ENCODE peak calls at places on chromosomes 6 and 20, in five cellular contexts. U, F, M, T and L are unnamed samples.

GRCh38 chr6:16399198-16399597 is 160.8 kb downstream of the GMPR start:
- DNase-seq in U (no peak), F (no peak), M (no peak), T (no peak), L (no peak)

GRCh38 chr20:23097636-23098580 is 11.8 kb upstream of the CD93 start:
- DNase-seq in U (no peak), F (no peak), M (no peak), T (no peak), L (no peak)

GRCh38 chr6:170584954-170585498 is 589 bp upstream of the PDCD2 start:
- DNase-seq in U (no peak), F (peak), M (no peak), T (peak), L (no peak)

GRCh38 chr20:44075191-44075949 is 111.6 kb downstream of the JPH2 start:
- DNase-seq in U (no peak), F (no peak), M (no peak), T (no peak), L (no peak)

GRCh38 chr6:30687659-30688431 is 1.4 kb upstream of the PPP1R18 start:
- DNase-seq in U (peak), F (no peak), M (no peak), T (peak), L (no peak)

GRCh38 chr6:26033942-26034354 is 53.3 kb upstream of the HFE start:
- DNase-seq in U (no peak), F (no peak), M (no peak), T (no peak), L (peak)

GRCh38 chr6:33259032-33259431 is 12.6 kb downstream of the VPS52 start:
- DNase-seq in U (no peak), F (no peak), M (no peak), T (peak), L (no peak)

GRCh38 chr6:45966797-45967196 is 48.9 kb downstream of the CLIC5 start:
- DNase-seq in U (no peak), F (no peak), M (no peak), T (no peak), L (no peak)

GRCh38 chr6:151054304-151054703 is 185.5 kb upstream of the AKAP12 start:
- DNase-seq in U (peak), F (peak), M (no peak), T (no peak), L (no peak)

GRCh38 chr6:164130151-164130550 is 715.6 kb downstream of the QKI start:
- DNase-seq in U (no peak), F (no peak), M (no peak), T (no peak), L (no peak)

GRCh38 chr20:54100563-54100962 is 30.2 kb upstream of the BCAS1 start:
- DNase-seq in U (no peak), F (no peak), M (no peak), T (no peak), L (no peak)

GRCh38 chr6:25027221-25027916 is 91.6 kb upstream of the RIPOR2 start:
- DNase-seq in U (no peak), F (no peak), M (no peak), T (no peak), L (peak)

GRCh38 chr6:99013661-99014458 is 66.1 kb upstream of the FBXL4 start:
- DNase-seq in U (no peak), F (no peak), M (no peak), T (no peak), L (no peak)

GRCh38 chr6:21665436-21666199 is 72.1 kb downstream of the SOX4 start:
- DNase-seq in U (no peak), F (peak), M (no peak), T (no peak), L (no peak)

GRCh38 chr20:63082308-63082938 is 75.7 kb upstream of the BHLHE23 start:
- DNase-seq in U (no peak), F (no peak), M (peak), T (peak), L (peak)

GRCh38 chr6:42727084-42727601 is 4.7 kb upstream of the PRPH2 start:
- DNase-seq in U (peak), F (peak), M (no peak), T (no peak), L (no peak)

GRCh38 chr6:117317261-117317660 is 51.9 kb downstream of the VGLL2 start:
- DNase-seq in U (peak), F (no peak), M (peak), T (peak), L (no peak)

GRCh38 chr6:17905611-17906592 is 81.5 kb downstream of the KIF13A start:
- DNase-seq in U (peak), F (no peak), M (no peak), T (peak), L (no peak)

GRCh38 chr20:50346372-50347347 is 156.0 kb downstream of the CEBPB start:
- DNase-seq in U (peak), F (peak), M (no peak), T (peak), L (peak)

GRCh38 chr20:63682384-63683139 is 13.9 kb upstream of the TNFRSF6B start:
- DNase-seq in U (peak), F (peak), M (peak), T (peak), L (no peak)

GRCh38 chr6:22829070-22829469 is 259.7 kb downstream of the HDGFL1 start:
- DNase-seq in U (no peak), F (peak), M (no peak), T (peak), L (no peak)

GRCh38 chr6:22825210-22825609 is 255.8 kb downstream of the HDGFL1 start:
- DNase-seq in U (no peak), F (no peak), M (no peak), T (no peak), L (no peak)

GRCh38 chr6:22828179-22829062 is 259.1 kb downstream of the HDGFL1 start:
- DNase-seq in U (peak), F (peak), M (peak), T (peak), L (peak)

GRCh38 chr6:22827760-22828159 is 258.4 kb downstream of the HDGFL1 start:
- DNase-seq in U (no peak), F (no peak), M (no peak), T (no peak), L (no peak)

DNA sequence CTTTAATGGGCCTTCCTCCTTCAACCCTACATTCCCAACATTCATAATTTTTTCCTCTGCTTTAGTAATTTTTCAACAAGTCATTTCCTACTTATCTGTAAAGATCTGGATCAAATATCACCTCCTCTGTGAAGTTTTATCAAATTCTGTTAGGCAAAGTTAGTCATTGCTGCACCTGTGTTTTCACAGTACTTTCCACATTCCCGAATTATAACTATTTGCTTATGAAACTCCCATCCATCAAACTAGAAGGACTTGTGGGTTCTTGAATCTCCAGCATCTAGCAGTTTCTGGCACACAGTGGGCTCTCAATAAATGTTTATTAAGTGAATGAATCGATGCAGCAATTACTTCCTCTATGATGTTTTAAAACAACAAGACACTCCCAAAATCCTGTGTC is 257.6 kb downstream of the HDGFL1 start:
- DNase-seq in U (no peak), F (peak), M (no peak), T (peak), L (no peak)
- TF ChIP-seq EZH2 in U (no peak), F (no peak), M (no peak), T (no peak), L (no peak)

GRCh38 chr6:48743738-48744137 is 632.7 kb upstream of the PTCHD4 start:
- DNase-seq in U (no peak), F (no peak), M (no peak), T (no peak), L (no peak)
- H3K9ac ChIP-seq in U (no peak), F (no peak), M (no peak), T (no peak), L (no peak)

GRCh38 chr6:74170118-74170517 is 474.1 kb downstream of the CD109 start:
- DNase-seq in U (peak), F (no peak), M (no peak), T (no peak), L (no peak)
- TF ChIP-seq CTCF in U (no peak), F (no peak), M (no peak), T (no peak), L (no peak)

DNA sequence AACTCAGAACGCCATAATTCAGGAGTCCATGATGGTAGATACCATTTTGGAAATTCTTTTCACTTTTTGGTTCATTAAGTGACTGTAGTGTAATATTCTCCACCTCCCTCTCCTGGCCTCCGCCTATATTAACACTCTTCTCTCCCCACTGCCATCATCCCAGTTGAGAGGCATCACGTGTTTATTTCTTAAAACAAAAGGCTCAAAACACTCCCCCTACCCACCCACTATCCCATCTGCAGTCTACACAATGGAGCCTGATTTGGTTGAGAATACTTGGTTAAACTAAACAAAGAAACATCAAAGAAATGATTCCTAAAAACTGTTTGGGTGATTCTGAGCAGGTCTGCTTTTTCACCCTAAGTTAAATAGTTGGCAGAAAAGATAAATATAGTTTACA is 5.8 kb downstream of the TFAP2B start:
- DNase-seq in U (no peak), F (no peak), M (no peak), T (no peak), L (no peak)
- TF ChIP-seq EZH2 in U (no peak), F (no peak), M (no peak), T (no peak), L (no peak)

GRCh38 chr6:49087372-49087771 is 375.7 kb downstream of the MMUT start:
- DNase-seq in U (peak), F (no peak), M (no peak), T (no peak), L (no peak)
- H3K9ac ChIP-seq in U (no peak), F (no peak), M (no peak), T (no peak), L (no peak)

GRCh38 chr20:21796059-21796458 is 90.6 kb downstream of the PAX1 start:
- DNase-seq in U (no peak), F (no peak), M (peak), T (peak), L (peak)
- TF ChIP-seq CTCF in U (no peak), F (no peak), M (peak), T (peak), L (peak)

GRCh38 chr6:50714487-50715379 is 1.4 kb downstream of the TFAP2D start:
- DNase-seq in U (no peak), F (no peak), M (no peak), T (no peak), L (no peak)

GRCh38 chr6:50718058-50718457 is 4.7 kb downstream of the TFAP2D start:
- DNase-seq in U (no peak), F (no peak), M (no peak), T (no peak), L (no peak)

GRCh38 chr6:50718566-50718965 is 5.2 kb downstream of the TFAP2D start:
- DNase-seq in U (no peak), F (no peak), M (no peak), T (no peak), L (no peak)

GRCh38 chr6:50713977-50714486 is 706 bp downstream of the TFAP2D start:
- DNase-seq in U (no peak), F (no peak), M (no peak), T (no peak), L (no peak)

DNA sequence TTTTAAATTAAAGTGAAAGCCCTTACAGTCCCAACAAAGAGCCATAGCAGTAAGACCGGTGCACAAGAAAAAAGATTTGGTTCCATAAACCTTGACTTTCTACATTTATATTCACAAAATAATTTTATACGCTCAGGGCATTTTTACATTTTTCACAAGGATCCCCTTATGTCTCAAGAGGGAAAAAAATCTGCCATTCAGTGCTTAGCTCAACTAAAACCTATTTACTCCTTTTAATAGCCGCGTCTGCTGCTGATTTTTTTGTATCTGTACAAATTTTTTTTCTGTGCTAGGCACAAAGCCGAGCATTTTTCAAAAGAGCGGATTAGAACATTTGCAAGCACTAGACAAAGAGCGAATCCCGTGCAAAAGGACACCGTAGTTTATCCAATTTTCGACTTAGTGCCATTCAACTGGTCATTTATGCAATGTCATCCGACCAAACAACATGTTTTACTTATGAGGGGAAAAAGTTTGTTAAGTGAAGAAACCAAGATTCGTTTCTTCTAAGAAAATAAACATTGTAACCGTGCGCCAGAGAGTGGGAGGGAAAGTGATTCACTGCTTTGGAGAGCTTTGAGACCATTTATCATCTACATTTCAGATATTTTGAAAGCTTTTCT is 3.7 kb downstream of the TFAP2D start:
- DNase-seq in U (no peak), F (no peak), M (no peak), T (no peak), L (no peak)
- TF ChIP-seq EZH2 in U (no peak), F (no peak), M (no peak), T (no peak), L (no peak)

DNA sequence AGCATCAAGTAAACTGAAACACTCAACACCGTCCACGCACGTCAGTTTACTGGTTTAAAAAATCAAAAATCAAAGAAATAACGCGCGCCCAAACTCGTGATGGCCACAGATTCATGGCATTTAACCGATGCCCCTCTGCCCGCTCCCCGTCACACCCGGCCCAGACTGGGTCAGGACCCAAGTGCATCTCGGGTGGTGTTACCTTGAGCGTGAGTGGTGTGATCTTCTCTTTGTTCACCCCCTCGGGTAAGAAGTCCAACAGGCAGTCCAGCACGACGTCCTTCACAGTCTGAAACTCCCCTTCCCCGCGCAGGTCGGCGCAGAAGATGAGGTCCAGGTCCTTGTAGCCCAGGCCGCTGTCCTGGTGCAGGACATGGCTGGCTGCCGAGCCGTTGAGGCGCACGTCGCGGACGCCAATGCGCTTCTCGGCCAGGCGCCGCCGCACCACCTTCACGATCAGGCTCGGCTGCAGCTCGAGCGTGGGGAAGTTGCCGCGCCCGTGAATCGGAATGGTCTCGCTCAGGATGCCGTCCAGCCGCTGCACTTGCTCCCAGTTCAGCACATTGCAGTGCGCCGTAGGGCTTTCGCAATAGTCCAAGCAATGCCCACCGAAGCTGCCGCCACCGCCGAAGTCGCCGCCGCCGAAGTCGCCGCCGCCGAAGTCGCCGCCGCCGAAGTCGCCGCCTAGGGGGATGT is 945 bp downstream of the TENT5A start:
- DNase-seq in U (peak), F (peak), M (peak), T (peak), L (no peak)
- H3K9ac ChIP-seq in U (peak), F (peak), M (peak), T (peak), L (no peak)